ENCODE peak calls at places on chromosomes 11 and 22, in nine cellular contexts. One of them, this sample, is unnamed.

GRCh38 chr22:43293259-43293658 is 49.9 kb downstream of the SCUBE1 start:
- DNase-seq in lower lobe of right lung: no peak
- DNase-seq in left ventricle myocardium inferior: no peak
- DNase-seq in neural crest cell: no peak
- DNase-seq in Caco-2: no peak
- DNase-seq in RWPE1: no peak
- DNase-seq in uterus: no peak
- DNase-seq in dorsolateral prefrontal cortex: no peak
- DNase-seq in prostate gland: peak
- DNase-seq in this sample: no peak

GRCh38 chr11:17738350-17739207 is 4.0 kb downstream of the KCNC1 start:
- DNase-seq in lower lobe of right lung: no peak
- DNase-seq in left ventricle myocardium inferior: no peak
- DNase-seq in neural crest cell: no peak
- DNase-seq in Caco-2: no peak
- DNase-seq in RWPE1: no peak
- DNase-seq in uterus: no peak
- DNase-seq in dorsolateral prefrontal cortex: no peak
- DNase-seq in prostate gland: no peak
- DNase-seq in this sample: no peak

GRCh38 chr11:134331565-134332188 is at the start of gene GLB1L2:
- DNase-seq in lower lobe of right lung: peak
- DNase-seq in left ventricle myocardium inferior: peak
- DNase-seq in neural crest cell: peak
- DNase-seq in Caco-2: peak
- DNase-seq in RWPE1: peak
- DNase-seq in uterus: peak
- DNase-seq in dorsolateral prefrontal cortex: peak
- DNase-seq in prostate gland: peak
- DNase-seq in this sample: no peak

GRCh38 chr11:16874275-16874975 is 136.0 kb downstream of the C11orf58 start:
- DNase-seq in lower lobe of right lung: no peak
- DNase-seq in left ventricle myocardium inferior: no peak
- DNase-seq in neural crest cell: no peak
- DNase-seq in Caco-2: no peak
- DNase-seq in RWPE1: no peak
- DNase-seq in uterus: no peak
- DNase-seq in dorsolateral prefrontal cortex: no peak
- DNase-seq in prostate gland: no peak
- DNase-seq in this sample: no peak

GRCh38 chr11:65468874-65469333 is 29.9 kb upstream of the MALAT1 start:
- DNase-seq in lower lobe of right lung: peak
- DNase-seq in left ventricle myocardium inferior: peak
- DNase-seq in neural crest cell: no peak
- DNase-seq in Caco-2: peak
- DNase-seq in RWPE1: peak
- DNase-seq in uterus: no peak
- DNase-seq in dorsolateral prefrontal cortex: no peak
- DNase-seq in prostate gland: peak
- DNase-seq in this sample: no peak

GRCh38 chr11:96337541-96338530 is 5.2 kb downstream of the MAML2 start:
- DNase-seq in lower lobe of right lung: no peak
- DNase-seq in left ventricle myocardium inferior: peak
- DNase-seq in neural crest cell: no peak
- DNase-seq in Caco-2: peak
- DNase-seq in RWPE1: no peak
- DNase-seq in uterus: no peak
- DNase-seq in dorsolateral prefrontal cortex: no peak
- DNase-seq in prostate gland: no peak
- DNase-seq in this sample: no peak

GRCh38 chr22:23152238-23153114 is 7.2 kb downstream of the RAB36 start:
- DNase-seq in lower lobe of right lung: no peak
- DNase-seq in left ventricle myocardium inferior: no peak
- DNase-seq in neural crest cell: no peak
- DNase-seq in Caco-2: no peak
- DNase-seq in RWPE1: no peak
- DNase-seq in uterus: no peak
- DNase-seq in dorsolateral prefrontal cortex: no peak
- DNase-seq in prostate gland: no peak
- DNase-seq in this sample: no peak

GRCh38 chr22:30413745-30414524 is 11.6 kb upstream of the MTFP1 start:
- DNase-seq in lower lobe of right lung: no peak
- DNase-seq in left ventricle myocardium inferior: no peak
- DNase-seq in neural crest cell: no peak
- DNase-seq in Caco-2: no peak
- DNase-seq in RWPE1: no peak
- DNase-seq in uterus: no peak
- DNase-seq in dorsolateral prefrontal cortex: no peak
- DNase-seq in prostate gland: no peak
- DNase-seq in this sample: no peak

GRCh38 chr11:30800904-30801303 is 214.8 kb upstream of the MPPED2 start:
- DNase-seq in lower lobe of right lung: no peak
- DNase-seq in left ventricle myocardium inferior: no peak
- DNase-seq in neural crest cell: no peak
- DNase-seq in Caco-2: no peak
- DNase-seq in RWPE1: no peak
- DNase-seq in uterus: no peak
- DNase-seq in dorsolateral prefrontal cortex: no peak
- DNase-seq in prostate gland: no peak
- DNase-seq in this sample: no peak

GRCh38 chr11:104442320-104442719 is 278.4 kb upstream of the PDGFD start:
- DNase-seq in lower lobe of right lung: no peak
- DNase-seq in left ventricle myocardium inferior: no peak
- DNase-seq in neural crest cell: no peak
- DNase-seq in Caco-2: no peak
- DNase-seq in RWPE1: no peak
- DNase-seq in uterus: no peak
- DNase-seq in dorsolateral prefrontal cortex: no peak
- DNase-seq in prostate gland: no peak
- DNase-seq in this sample: no peak

GRCh38 chr22:50000587-50001387 is 11.8 kb downstream of the IL17REL start:
- DNase-seq in lower lobe of right lung: peak
- DNase-seq in left ventricle myocardium inferior: no peak
- DNase-seq in neural crest cell: no peak
- DNase-seq in Caco-2: no peak
- DNase-seq in RWPE1: no peak
- DNase-seq in uterus: no peak
- DNase-seq in dorsolateral prefrontal cortex: no peak
- DNase-seq in prostate gland: no peak
- DNase-seq in this sample: peak

GRCh38 chr22:44889233-44889878 is 120.4 kb downstream of the PHF21B start:
- DNase-seq in lower lobe of right lung: no peak
- DNase-seq in left ventricle myocardium inferior: no peak
- DNase-seq in neural crest cell: no peak
- DNase-seq in Caco-2: peak
- DNase-seq in RWPE1: no peak
- DNase-seq in uterus: no peak
- DNase-seq in dorsolateral prefrontal cortex: peak
- DNase-seq in prostate gland: no peak
- DNase-seq in this sample: no peak

GRCh38 chr11:112128483-112129121 is 35.3 kb downstream of the IL18 start:
- DNase-seq in lower lobe of right lung: no peak
- DNase-seq in left ventricle myocardium inferior: peak
- DNase-seq in neural crest cell: no peak
- DNase-seq in Caco-2: no peak
- DNase-seq in RWPE1: peak
- DNase-seq in uterus: peak
- DNase-seq in dorsolateral prefrontal cortex: peak
- DNase-seq in prostate gland: peak
- DNase-seq in this sample: no peak

GRCh38 chr11:10666976-10667892 is 26.3 kb downstream of the IRAG1 start:
- DNase-seq in lower lobe of right lung: no peak
- DNase-seq in left ventricle myocardium inferior: no peak
- DNase-seq in neural crest cell: no peak
- DNase-seq in Caco-2: no peak
- DNase-seq in RWPE1: no peak
- DNase-seq in uterus: no peak
- DNase-seq in dorsolateral prefrontal cortex: no peak
- DNase-seq in prostate gland: no peak
- DNase-seq in this sample: no peak

GRCh38 chr11:102241026-102241425 is 76.3 kb upstream of the BIRC3 start:
- DNase-seq in lower lobe of right lung: no peak
- DNase-seq in left ventricle myocardium inferior: no peak
- DNase-seq in neural crest cell: no peak
- DNase-seq in Caco-2: no peak
- DNase-seq in RWPE1: no peak
- DNase-seq in uterus: no peak
- DNase-seq in dorsolateral prefrontal cortex: no peak
- DNase-seq in prostate gland: no peak
- DNase-seq in this sample: no peak

GRCh38 chr22:35930933-35931332 is 97.7 kb downstream of the RBFOX2 start:
- DNase-seq in lower lobe of right lung: no peak
- DNase-seq in left ventricle myocardium inferior: no peak
- DNase-seq in neural crest cell: no peak
- DNase-seq in Caco-2: peak
- DNase-seq in RWPE1: peak
- DNase-seq in uterus: no peak
- DNase-seq in dorsolateral prefrontal cortex: no peak
- DNase-seq in prostate gland: no peak
- DNase-seq in this sample: no peak

GRCh38 chr11:44609028-44609782 is 43.7 kb downstream of the CD82 start:
- DNase-seq in lower lobe of right lung: no peak
- DNase-seq in left ventricle myocardium inferior: no peak
- DNase-seq in neural crest cell: no peak
- DNase-seq in Caco-2: no peak
- DNase-seq in RWPE1: no peak
- DNase-seq in uterus: no peak
- DNase-seq in dorsolateral prefrontal cortex: no peak
- DNase-seq in prostate gland: no peak
- DNase-seq in this sample: no peak

DNA sequence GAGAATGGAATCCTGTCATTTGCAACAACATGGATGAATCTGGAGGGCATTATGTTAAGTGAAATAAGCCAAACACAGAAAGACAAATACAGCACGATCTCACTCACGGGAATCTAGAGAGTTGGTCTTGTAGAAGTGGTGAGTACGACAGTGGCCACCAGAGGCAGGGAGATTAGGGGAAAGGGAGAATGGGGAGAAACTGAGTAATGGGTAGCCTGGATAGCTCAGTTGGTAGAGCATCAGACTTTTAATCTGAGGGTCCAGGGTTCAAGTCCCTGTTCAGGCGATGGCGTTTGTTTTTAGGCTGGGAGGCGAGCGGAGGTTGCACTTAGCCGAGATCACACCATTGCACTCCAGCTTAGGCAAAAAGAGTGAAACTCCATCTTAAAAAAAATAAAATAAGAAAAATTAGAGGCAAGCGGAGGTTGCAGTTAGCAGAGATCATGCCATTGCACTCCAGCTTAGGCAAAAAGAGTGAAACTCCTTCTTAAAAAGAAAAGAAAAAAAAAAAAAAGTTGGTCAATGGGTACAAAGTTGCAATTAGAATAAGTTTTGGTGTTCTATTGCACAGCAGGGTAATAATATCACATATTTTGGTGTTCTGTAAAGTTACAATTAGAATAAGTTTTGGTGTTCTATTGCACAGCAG is 95.7 kb upstream of the UBASH3B start:
- DNase-seq in lower lobe of right lung: no peak
- DNase-seq in left ventricle myocardium inferior: no peak
- DNase-seq in neural crest cell: no peak
- DNase-seq in Caco-2: peak
- DNase-seq in RWPE1: no peak
- DNase-seq in uterus: no peak
- DNase-seq in dorsolateral prefrontal cortex: no peak
- DNase-seq in prostate gland: no peak
- DNase-seq in this sample: no peak
- TF ChIP-seq CTCF in lower lobe of right lung: no peak
- TF ChIP-seq CTCF in left ventricle myocardium inferior: no peak
- TF ChIP-seq CTCF in neural crest cell: no peak
- TF ChIP-seq CTCF in Caco-2: no peak
- TF ChIP-seq CTCF in RWPE1: no peak
- TF ChIP-seq CTCF in uterus: no peak
- TF ChIP-seq CTCF in dorsolateral prefrontal cortex: no peak
- TF ChIP-seq CTCF in prostate gland: no peak
- TF ChIP-seq CTCF in this sample: no peak

GRCh38 chr11:469684-470667 is 19.9 kb downstream of the PTDSS2 start:
- DNase-seq in lower lobe of right lung: peak
- DNase-seq in left ventricle myocardium inferior: no peak
- DNase-seq in neural crest cell: no peak
- DNase-seq in Caco-2: peak
- DNase-seq in RWPE1: peak
- DNase-seq in uterus: peak
- DNase-seq in dorsolateral prefrontal cortex: peak
- DNase-seq in prostate gland: peak
- DNase-seq in this sample: no peak
- TF ChIP-seq CTCF in lower lobe of right lung: peak
- TF ChIP-seq CTCF in left ventricle myocardium inferior: peak
- TF ChIP-seq CTCF in neural crest cell: no peak
- TF ChIP-seq CTCF in Caco-2: peak
- TF ChIP-seq CTCF in RWPE1: no peak
- TF ChIP-seq CTCF in uterus: peak
- TF ChIP-seq CTCF in dorsolateral prefrontal cortex: no peak
- TF ChIP-seq CTCF in prostate gland: peak
- TF ChIP-seq CTCF in this sample: peak

DNA sequence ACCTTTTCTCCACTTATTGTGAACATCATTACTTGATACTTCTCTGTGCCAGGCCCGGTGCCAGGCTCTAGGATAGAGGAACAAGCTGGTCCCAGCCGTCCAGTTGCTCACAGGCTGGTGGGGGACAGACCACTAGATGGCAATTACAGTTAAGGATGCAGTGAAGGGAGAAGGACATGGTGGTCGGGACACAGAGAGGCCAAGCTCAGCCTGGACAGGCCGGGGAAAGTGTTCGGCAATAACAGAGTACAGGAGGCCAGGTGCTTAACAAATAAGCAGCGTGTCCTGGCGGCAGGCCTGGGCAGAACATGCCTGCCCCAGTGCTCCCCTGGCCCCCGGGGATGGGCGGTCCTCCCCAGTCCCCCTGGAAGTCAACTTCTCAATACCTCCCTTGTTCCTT is 5.5 kb downstream of the LGALS12 start:
- DNase-seq in lower lobe of right lung: no peak
- DNase-seq in left ventricle myocardium inferior: no peak
- DNase-seq in neural crest cell: no peak
- DNase-seq in Caco-2: no peak
- DNase-seq in RWPE1: no peak
- DNase-seq in uterus: no peak
- DNase-seq in dorsolateral prefrontal cortex: no peak
- DNase-seq in prostate gland: no peak
- DNase-seq in this sample: no peak
- TF ChIP-seq CTCF in lower lobe of right lung: no peak
- TF ChIP-seq CTCF in left ventricle myocardium inferior: no peak
- TF ChIP-seq CTCF in neural crest cell: no peak
- TF ChIP-seq CTCF in Caco-2: no peak
- TF ChIP-seq CTCF in RWPE1: no peak
- TF ChIP-seq CTCF in uterus: no peak
- TF ChIP-seq CTCF in dorsolateral prefrontal cortex: peak
- TF ChIP-seq CTCF in prostate gland: no peak
- TF ChIP-seq CTCF in this sample: no peak

DNA sequence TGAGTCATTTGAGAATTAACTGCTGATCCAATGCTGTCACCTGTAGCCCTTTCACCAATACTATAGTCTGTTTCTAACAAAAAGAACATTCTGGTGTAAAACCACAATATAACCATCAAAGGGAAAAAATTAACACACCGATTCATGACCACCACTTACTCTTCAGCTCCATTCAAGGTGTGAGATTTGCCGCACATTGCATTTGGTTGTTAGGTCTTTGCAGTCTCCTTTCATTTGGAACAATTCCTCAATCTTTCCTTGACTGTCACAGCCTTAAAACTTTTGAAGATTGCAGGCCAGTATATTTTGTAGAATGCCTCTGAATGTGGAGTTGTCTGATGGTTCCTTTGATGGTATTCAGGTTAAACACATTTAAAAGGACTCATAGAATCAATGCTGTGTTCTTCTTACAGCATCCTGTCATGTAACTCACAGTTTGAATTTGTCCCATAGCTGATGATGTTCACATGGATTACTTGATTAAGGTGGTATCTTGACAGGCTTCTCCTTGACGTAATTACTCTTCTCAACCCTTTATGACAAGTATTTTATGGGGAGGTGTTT is 63.6 kb downstream of the TNRC6B start:
- DNase-seq in lower lobe of right lung: no peak
- DNase-seq in left ventricle myocardium inferior: no peak
- DNase-seq in neural crest cell: no peak
- DNase-seq in Caco-2: no peak
- DNase-seq in RWPE1: no peak
- DNase-seq in uterus: no peak
- DNase-seq in dorsolateral prefrontal cortex: no peak
- DNase-seq in prostate gland: no peak
- DNase-seq in this sample: no peak
- TF ChIP-seq CTCF in lower lobe of right lung: no peak
- TF ChIP-seq CTCF in left ventricle myocardium inferior: no peak
- TF ChIP-seq CTCF in neural crest cell: no peak
- TF ChIP-seq CTCF in Caco-2: no peak
- TF ChIP-seq CTCF in RWPE1: no peak
- TF ChIP-seq CTCF in uterus: no peak
- TF ChIP-seq CTCF in dorsolateral prefrontal cortex: no peak
- TF ChIP-seq CTCF in prostate gland: no peak
- TF ChIP-seq CTCF in this sample: no peak

This sample was measured in osteocyte.